ENCODE peak calls at places on chromosomes 13 and 19, in nine cellular contexts. L is tibial nerve, V is left lung, F is HCT116, Z is upper lobe of right lung, B is H1, Q is lower leg skin, Y is mammary epithelial cell, R is GM23338. J is an unnamed sample.

GRCh38 chr13:110542311-110542796 is 19.2 kb downstream of the RAB20 start:
- DNase-seq in R (no peak), L (no peak), Y (no peak), V (no peak), Q (no peak), B (no peak), F (no peak), Z (no peak), J (no peak)

GRCh38 chr13:90197722-90198121 is 1149.8 kb upstream of the MIR17HG start:
- DNase-seq in R (no peak), L (no peak), F (no peak), B (no peak), Y (peak), Q (no peak), Z (no peak), V (no peak), J (no peak)

GRCh38 chr19:50365434-50366306 is at the start of gene NAPSA:
- DNase-seq in Q (no peak), F (no peak), B (no peak), L (no peak), V (peak), Z (peak), R (no peak), Y (no peak), J (no peak)

GRCh38 chr19:43395561-43395960 is 19.1 kb upstream of the TEX101 start:
- DNase-seq in V (no peak), B (no peak), F (no peak), Q (no peak), R (no peak), Z (no peak), L (no peak), Y (peak), J (no peak)

GRCh38 chr19:4844348-4845179 is 13.1 kb upstream of the TICAM1 start:
- DNase-seq in B (no peak), V (no peak), Z (no peak), F (no peak), L (no peak), R (no peak), Q (peak), Y (no peak), J (no peak)

GRCh38 chr19:41691268-41691970 is 3.3 kb upstream of the CEACAM7 start:
- DNase-seq in Y (no peak), V (no peak), Z (peak), L (no peak), R (peak), B (no peak), Q (no peak), F (no peak), J (no peak)

GRCh38 chr19:28577199-28577598 is 635.8 kb downstream of the UQCRFS1 start:
- DNase-seq in V (no peak), R (no peak), L (no peak), Q (no peak), Y (no peak), B (no peak), Z (no peak), F (no peak), J (no peak)

GRCh38 chr19:12665281-12665573 is 1.3 kb downstream of the MAN2B1 start:
- DNase-seq in Q (peak), F (no peak), B (no peak), Y (no peak), V (peak), L (peak), Z (peak), R (no peak), J (peak)

GRCh38 chr13:52459668-52460067 is 4.4 kb downstream of the CKAP2 start:
- DNase-seq in B (no peak), V (no peak), Q (no peak), F (no peak), R (no peak), Z (no peak), L (no peak), Y (peak), J (no peak)

GRCh38 chr19:42069619-42070293 is at the start of gene GRIK5:
- DNase-seq in F (no peak), R (peak), Y (no peak), V (no peak), B (no peak), Q (no peak), Z (no peak), L (no peak), J (peak)

GRCh38 chr13:86585826-86586225 is 786.6 kb upstream of the SLITRK6 start:
- DNase-seq in F (no peak), Z (no peak), V (no peak), Y (no peak), R (no peak), L (no peak), B (no peak), Q (peak), J (peak)

GRCh38 chr19:982567-983170 is 1.5 kb upstream of the WDR18 start:
- DNase-seq in V (peak), Q (no peak), B (peak), Y (peak), Z (peak), F (no peak), R (peak), L (no peak), J (peak)

GRCh38 chr19:58516964-58517833 is 2.4 kb downstream of the ZBTB45 start:
- DNase-seq in Q (no peak), R (peak), F (no peak), V (no peak), Y (no peak), L (no peak), Z (no peak), B (no peak), J (no peak)

GRCh38 chr19:41700381-41701195 is 7.8 kb upstream of the CEACAM5 start:
- DNase-seq in Z (no peak), F (no peak), Y (no peak), B (no peak), R (no peak), Q (no peak), L (no peak), V (no peak), J (no peak)

GRCh38 chr13:75931116-75931515 is 295.0 kb downstream of the LMO7 start:
- DNase-seq in V (no peak), Y (no peak), R (no peak), B (no peak), L (no peak), F (no peak), Q (no peak), Z (no peak), J (no peak)

GRCh38 chr13:51624695-51625345 is 40.6 kb downstream of the WDFY2 start:
- DNase-seq in Z (no peak), Y (no peak), B (no peak), L (no peak), V (no peak), Q (no peak), F (no peak), R (no peak), J (no peak)

GRCh38 chr13:109874921-109875454 is 88.6 kb upstream of the IRS2 start:
- DNase-seq in L (no peak), B (no peak), Q (no peak), F (no peak), V (no peak), Z (no peak), Y (peak), R (no peak), J (no peak)

GRCh38 chr13:25928941-25929505 is 122.8 kb downstream of the SHISA2 start:
- DNase-seq in Q (no peak), F (no peak), B (no peak), L (no peak), R (no peak), Z (no peak), V (no peak), Y (no peak), J (no peak)

GRCh38 chr19:54114340-54114826 is 1.1 kb downstream of the TFPT start:
- DNase-seq in L (no peak), V (peak), Y (no peak), B (no peak), Q (no peak), F (no peak), Z (peak), R (peak), J (no peak)

GRCh38 chr13:62123409-62123808 is 707.8 kb upstream of the PCDH20 start:
- DNase-seq in Q (no peak), R (no peak), V (no peak), F (no peak), L (no peak), Z (no peak), Y (no peak), B (no peak), J (no peak)

DNA sequence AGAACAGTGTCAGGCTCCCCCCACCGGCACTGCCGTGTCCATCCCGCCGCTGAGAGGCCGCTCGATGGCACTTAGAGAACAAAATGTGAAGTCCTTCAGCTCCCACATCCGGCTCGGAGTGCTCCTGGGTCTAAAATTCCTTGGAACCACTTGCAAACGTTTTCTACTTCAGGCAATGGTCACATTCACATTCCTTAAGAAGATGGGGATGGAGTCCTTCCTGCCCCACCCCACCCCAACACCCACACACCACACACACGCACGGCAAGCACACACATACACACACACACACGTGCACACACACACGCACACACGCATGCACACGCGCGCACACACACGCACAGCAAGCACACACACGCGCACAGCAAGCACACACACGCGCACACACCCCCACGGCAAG is 83.4 kb downstream of the SOX1 start:
- DNase-seq in V (peak), Z (peak), L (no peak), F (no peak), Y (no peak), Q (no peak), R (no peak), B (no peak), J (no peak)
- H3K4me3 ChIP-seq in V (no peak), Z (no peak), L (no peak), F (no peak), Y (no peak), Q (no peak), R (no peak), B (no peak), J (no peak)

GRCh38 chr19:11460207-11460606 is 20.6 kb downstream of the ELAVL3 start:
- DNase-seq in L (no peak), Y (no peak), V (no peak), Z (no peak), F (no peak), B (no peak), R (no peak), Q (no peak), J (no peak)
- TF ChIP-seq CTCF in L (no peak), Y (peak), V (no peak), Z (peak), F (peak), B (peak), R (peak), Q (no peak), J (no peak)

GRCh38 chr19:3576696-3577443 is 4.1 kb downstream of the HMG20B start:
- DNase-seq in F (no peak), Y (no peak), V (no peak), B (peak), Q (no peak), Z (no peak), R (peak), L (no peak), J (peak)
- H3K4me3 ChIP-seq in F (peak), Y (no peak), V (no peak), B (peak), Q (no peak), Z (peak), R (peak), L (peak), J (peak)

GRCh38 chr13:40992678-40993077 is 26.4 kb downstream of the ELF1 start:
- DNase-seq in Z (no peak), R (no peak), Y (no peak), F (no peak), L (no peak), V (no peak), Q (no peak), B (no peak), J (no peak)
- TF ChIP-seq CTCF in Z (no peak), R (no peak), Y (peak), F (no peak), L (no peak), V (no peak), Q (no peak), B (no peak), J (no peak)

J was measured in tibial artery.